ENCODE peak calls at places on chromosomes 3 and 15, in six cellular contexts. One of them, this sample, is unnamed.

GRCh38 chr15:64894395-64895056 is 17.2 kb upstream of the ANKDD1A start:
- DNase-seq in nephron progenitor cell: peak; percentile 47
- DNase-seq in vagina: no peak
- DNase-seq in astrocyte: no peak
- DNase-seq in NCI-H2081: no peak
- DNase-seq in stimulated activated CD4-positive, alpha-beta T cell treated with anti-CD3 and anti-CD28 coated beads, Interleukin-4, amount 100 ng/mL, for 48 hours: peak; percentile 56
- DNase-seq in this sample: peak; percentile 42

GRCh38 chr3:106711650-106712049 is 665.6 kb upstream of the CCDC54 start:
- DNase-seq in stimulated activated CD4-positive, alpha-beta T cell treated with anti-CD3 and anti-CD28 coated beads, Interleukin-4, amount 100 ng/mL, for 48 hours: no peak
- DNase-seq in astrocyte: peak; percentile 88
- DNase-seq in nephron progenitor cell: no peak
- DNase-seq in NCI-H2081: no peak
- DNase-seq in vagina: no peak
- DNase-seq in this sample: no peak

GRCh38 chr15:97976766-97977503 is 16.4 kb downstream of the ARRDC4 start:
- DNase-seq in vagina: no peak
- DNase-seq in NCI-H2081: no peak
- DNase-seq in astrocyte: no peak
- DNase-seq in stimulated activated CD4-positive, alpha-beta T cell treated with anti-CD3 and anti-CD28 coated beads, Interleukin-4, amount 100 ng/mL, for 48 hours: no peak
- DNase-seq in nephron progenitor cell: no peak
- DNase-seq in this sample: no peak

GRCh38 chr3:156685198-156685597 is 10.8 kb downstream of the TIPARP start:
- DNase-seq in vagina: no peak
- DNase-seq in nephron progenitor cell: no peak
- DNase-seq in stimulated activated CD4-positive, alpha-beta T cell treated with anti-CD3 and anti-CD28 coated beads, Interleukin-4, amount 100 ng/mL, for 48 hours: no peak
- DNase-seq in astrocyte: no peak
- DNase-seq in NCI-H2081: no peak
- DNase-seq in this sample: no peak

GRCh38 chr3:113606539-113607218 is 74.3 kb downstream of the SIDT1 start:
- DNase-seq in NCI-H2081: no peak
- DNase-seq in stimulated activated CD4-positive, alpha-beta T cell treated with anti-CD3 and anti-CD28 coated beads, Interleukin-4, amount 100 ng/mL, for 48 hours: peak; percentile 1
- DNase-seq in nephron progenitor cell: no peak
- DNase-seq in astrocyte: no peak
- DNase-seq in vagina: no peak
- DNase-seq in this sample: no peak

GRCh38 chr15:30885814-30886213 is 17.9 kb upstream of the FAN1 start:
- DNase-seq in stimulated activated CD4-positive, alpha-beta T cell treated with anti-CD3 and anti-CD28 coated beads, Interleukin-4, amount 100 ng/mL, for 48 hours: no peak
- DNase-seq in nephron progenitor cell: peak; percentile 64
- DNase-seq in NCI-H2081: no peak
- DNase-seq in astrocyte: no peak
- DNase-seq in vagina: no peak
- DNase-seq in this sample: peak; percentile 46

GRCh38 chr3:107217161-107217560 is 160.1 kb upstream of the CCDC54 start:
- DNase-seq in stimulated activated CD4-positive, alpha-beta T cell treated with anti-CD3 and anti-CD28 coated beads, Interleukin-4, amount 100 ng/mL, for 48 hours: no peak
- DNase-seq in vagina: no peak
- DNase-seq in astrocyte: peak; percentile 94
- DNase-seq in NCI-H2081: no peak
- DNase-seq in nephron progenitor cell: no peak
- DNase-seq in this sample: no peak

GRCh38 chr3:77772459-77772858 is 732.6 kb downstream of the ROBO2 start:
- DNase-seq in astrocyte: no peak
- DNase-seq in stimulated activated CD4-positive, alpha-beta T cell treated with anti-CD3 and anti-CD28 coated beads, Interleukin-4, amount 100 ng/mL, for 48 hours: no peak
- DNase-seq in NCI-H2081: no peak
- DNase-seq in nephron progenitor cell: no peak
- DNase-seq in vagina: no peak
- DNase-seq in this sample: no peak

GRCh38 chr3:66297260-66297863 is 76.6 kb downstream of the SLC25A26 start:
- DNase-seq in astrocyte: peak; percentile 55
- DNase-seq in NCI-H2081: no peak
- DNase-seq in stimulated activated CD4-positive, alpha-beta T cell treated with anti-CD3 and anti-CD28 coated beads, Interleukin-4, amount 100 ng/mL, for 48 hours: no peak
- DNase-seq in vagina: no peak
- DNase-seq in nephron progenitor cell: no peak
- DNase-seq in this sample: no peak

GRCh38 chr3:123070471-123070870 is 3.6 kb downstream of the PDIA5 start:
- DNase-seq in astrocyte: no peak
- DNase-seq in vagina: no peak
- DNase-seq in NCI-H2081: no peak
- DNase-seq in nephron progenitor cell: no peak
- DNase-seq in stimulated activated CD4-positive, alpha-beta T cell treated with anti-CD3 and anti-CD28 coated beads, Interleukin-4, amount 100 ng/mL, for 48 hours: no peak
- DNase-seq in this sample: no peak

GRCh38 chr3:110710156-110710555 is 361.5 kb upstream of the NECTIN3 start:
- DNase-seq in stimulated activated CD4-positive, alpha-beta T cell treated with anti-CD3 and anti-CD28 coated beads, Interleukin-4, amount 100 ng/mL, for 48 hours: no peak
- DNase-seq in NCI-H2081: no peak
- DNase-seq in nephron progenitor cell: no peak
- DNase-seq in vagina: no peak
- DNase-seq in astrocyte: no peak
- DNase-seq in this sample: no peak

GRCh38 chr15:80599359-80599758 is 95.8 kb upstream of the ABHD17C start:
- DNase-seq in stimulated activated CD4-positive, alpha-beta T cell treated with anti-CD3 and anti-CD28 coated beads, Interleukin-4, amount 100 ng/mL, for 48 hours: no peak
- DNase-seq in vagina: no peak
- DNase-seq in astrocyte: peak; percentile 78
- DNase-seq in nephron progenitor cell: no peak
- DNase-seq in NCI-H2081: no peak
- DNase-seq in this sample: no peak

GRCh38 chr15:63056843-63057242 is 14.3 kb downstream of the TPM1 start:
- DNase-seq in astrocyte: no peak
- DNase-seq in nephron progenitor cell: no peak
- DNase-seq in vagina: no peak
- DNase-seq in NCI-H2081: no peak
- DNase-seq in stimulated activated CD4-positive, alpha-beta T cell treated with anti-CD3 and anti-CD28 coated beads, Interleukin-4, amount 100 ng/mL, for 48 hours: no peak
- DNase-seq in this sample: no peak

GRCh38 chr3:164408356-164408755 is 669.9 kb downstream of the SI start:
- DNase-seq in astrocyte: no peak
- DNase-seq in vagina: no peak
- DNase-seq in nephron progenitor cell: no peak
- DNase-seq in NCI-H2081: no peak
- DNase-seq in stimulated activated CD4-positive, alpha-beta T cell treated with anti-CD3 and anti-CD28 coated beads, Interleukin-4, amount 100 ng/mL, for 48 hours: no peak
- DNase-seq in this sample: no peak